ENCODE peak calls at places on chromosome 2, in four cellular contexts. One of them, this sample, is unnamed.

GRCh38 chr2:199704358-199705238 is 146.4 kb downstream of the FTCDNL1 start:
- DNase-seq in A549: peak; percentile 52
- DNase-seq in upper lobe of left lung: no peak
- DNase-seq in stomach: no peak
- DNase-seq in this sample: peak; percentile 7

GRCh38 chr2:62363166-62363565 is 142.8 kb downstream of the TMEM17 start:
- DNase-seq in stomach: no peak
- DNase-seq in upper lobe of left lung: no peak
- DNase-seq in A549: no peak
- DNase-seq in this sample: no peak

GRCh38 chr2:210663574-210663973 is 107.2 kb downstream of the CPS1 start:
- DNase-seq in stomach: no peak
- DNase-seq in upper lobe of left lung: no peak
- DNase-seq in A549: peak; percentile 6
- DNase-seq in this sample: no peak

GRCh38 chr2:26613241-26614204 is 27.6 kb downstream of the CIB4 start:
- DNase-seq in A549: no peak
- DNase-seq in stomach: no peak
- DNase-seq in upper lobe of left lung: peak; percentile 57
- DNase-seq in this sample: no peak

GRCh38 chr2:96800762-96801463 is 15.2 kb upstream of the CNNM3 start:
- DNase-seq in stomach: peak; percentile 84
- DNase-seq in A549: peak; percentile 68
- DNase-seq in upper lobe of left lung: peak; percentile 86
- DNase-seq in this sample: peak; percentile 63

GRCh38 chr2:158120664-158121063 is 19.0 kb downstream of the UPP2 start:
- DNase-seq in stomach: no peak
- DNase-seq in A549: no peak
- DNase-seq in upper lobe of left lung: no peak
- DNase-seq in this sample: no peak

GRCh38 chr2:59029058-59029457 is 787.9 kb upstream of the FANCL start:
- DNase-seq in stomach: no peak
- DNase-seq in A549: no peak
- DNase-seq in upper lobe of left lung: no peak
- DNase-seq in this sample: no peak

GRCh38 chr2:62461017-62461553 is 44.9 kb downstream of the TMEM17 start:
- DNase-seq in A549: no peak
- DNase-seq in upper lobe of left lung: no peak
- DNase-seq in stomach: no peak
- DNase-seq in this sample: no peak

GRCh38 chr2:18402-19271 is 27.7 kb downstream of the FAM110C start:
- DNase-seq in stomach: no peak
- DNase-seq in upper lobe of left lung: no peak
- DNase-seq in A549: no peak
- DNase-seq in this sample: no peak

GRCh38 chr2:199364153-199364552 is 93.6 kb downstream of the SATB2 start:
- DNase-seq in A549: no peak
- DNase-seq in stomach: no peak
- DNase-seq in upper lobe of left lung: no peak
- DNase-seq in this sample: no peak

GRCh38 chr2:12320027-12320734 is 396.6 kb upstream of the TRIB2 start:
- DNase-seq in upper lobe of left lung: no peak
- DNase-seq in stomach: no peak
- DNase-seq in A549: no peak
- DNase-seq in this sample: no peak

GRCh38 chr2:84958135-84959044 is 12.6 kb upstream of the KCMF1 start:
- DNase-seq in stomach: peak; percentile 62
- DNase-seq in A549: peak; percentile 98
- DNase-seq in upper lobe of left lung: peak; percentile 44
- DNase-seq in this sample: no peak

GRCh38 chr2:1219901-1220691 is 193.2 kb upstream of the TPO start:
- DNase-seq in upper lobe of left lung: no peak
- DNase-seq in stomach: no peak
- DNase-seq in A549: no peak
- DNase-seq in this sample: no peak

GRCh38 chr2:63926800-63927199 is 85.1 kb downstream of the UGP2 start:
- DNase-seq in upper lobe of left lung: no peak
- DNase-seq in A549: no peak
- DNase-seq in stomach: no peak
- DNase-seq in this sample: no peak

GRCh38 chr2:152648336-152648735 is 68.9 kb downstream of the PRPF40A start:
- DNase-seq in upper lobe of left lung: no peak
- DNase-seq in stomach: no peak
- DNase-seq in A549: peak; percentile 17
- DNase-seq in this sample: no peak
- TF ChIP-seq CTCF in upper lobe of left lung: no peak
- TF ChIP-seq CTCF in stomach: no peak
- TF ChIP-seq CTCF in A549: no peak
- TF ChIP-seq CTCF in this sample: peak; percentile 11

GRCh38 chr2:202314116-202314515 is 48.6 kb downstream of the NOP58 start:
- DNase-seq in A549: no peak
- DNase-seq in stomach: no peak
- DNase-seq in upper lobe of left lung: no peak
- DNase-seq in this sample: no peak

GRCh38 chr2:202311823-202312388 is 46.3 kb downstream of the NOP58 start:
- DNase-seq in upper lobe of left lung: no peak
- DNase-seq in A549: no peak
- DNase-seq in stomach: no peak
- DNase-seq in this sample: no peak

GRCh38 chr2:202322435-202322834 is 53.7 kb upstream of the BMPR2 start:
- DNase-seq in A549: no peak
- DNase-seq in stomach: no peak
- DNase-seq in upper lobe of left lung: no peak
- DNase-seq in this sample: no peak

GRCh38 chr2:202317080-202317859 is 51.7 kb downstream of the NOP58 start:
- DNase-seq in upper lobe of left lung: peak; percentile 40
- DNase-seq in A549: no peak
- DNase-seq in stomach: peak; percentile 81
- DNase-seq in this sample: peak; percentile 83
- TF ChIP-seq EP300 in upper lobe of left lung: no peak
- TF ChIP-seq EP300 in A549: no peak
- TF ChIP-seq EP300 in stomach: no peak
- TF ChIP-seq EP300 in this sample: no peak

GRCh38 chr2:19748073-19748375 is 153.8 kb downstream of the TTC32 start:
- DNase-seq in A549: no peak
- DNase-seq in stomach: no peak
- DNase-seq in upper lobe of left lung: no peak
- DNase-seq in this sample: no peak

GRCh38 chr2:19746137-19746585 is 155.6 kb downstream of the TTC32 start:
- DNase-seq in stomach: no peak
- DNase-seq in upper lobe of left lung: no peak
- DNase-seq in A549: no peak
- DNase-seq in this sample: no peak

GRCh38 chr2:19745318-19746136 is 156.3 kb downstream of the TTC32 start:
- DNase-seq in upper lobe of left lung: no peak
- DNase-seq in stomach: no peak
- DNase-seq in A549: no peak
- DNase-seq in this sample: no peak

GRCh38 chr2:19747310-19748072 is 154.3 kb downstream of the TTC32 start:
- DNase-seq in A549: no peak
- DNase-seq in stomach: no peak
- DNase-seq in upper lobe of left lung: no peak
- DNase-seq in this sample: no peak

DNA sequence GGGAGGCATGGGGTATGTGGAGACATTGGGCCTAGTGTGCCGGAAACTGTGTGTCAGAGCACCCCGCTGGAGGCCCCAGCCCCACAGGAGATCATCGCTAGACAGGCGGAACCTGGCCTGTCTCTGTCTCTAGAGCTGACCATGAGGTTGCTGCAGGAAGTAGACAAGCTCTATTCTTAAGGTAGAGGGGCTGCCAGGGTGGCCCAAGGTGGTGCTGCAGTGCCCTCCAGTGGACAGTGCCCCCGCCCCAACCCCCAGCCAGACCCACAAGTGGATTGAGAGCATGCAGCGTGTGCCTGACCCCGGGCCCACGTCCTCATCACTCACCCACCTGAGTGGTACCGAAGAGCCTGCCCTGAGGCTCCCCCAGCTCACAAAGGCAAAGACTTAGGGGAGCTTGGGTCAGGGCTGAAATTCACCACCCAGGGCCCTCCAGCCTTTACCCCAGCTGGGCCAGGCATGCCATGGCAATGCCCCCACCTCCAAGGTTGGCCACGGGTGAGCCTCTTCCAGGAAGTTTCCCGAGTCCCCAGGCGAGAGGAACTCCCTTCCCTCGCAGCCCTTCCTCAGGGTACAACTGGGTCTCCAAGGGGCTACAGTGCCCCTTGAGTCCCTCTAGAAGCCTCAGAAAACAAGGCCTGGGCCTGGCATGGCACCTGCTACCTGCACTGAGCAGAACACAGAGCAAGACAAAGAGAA is 155.0 kb downstream of the TTC32 start:
- DNase-seq in upper lobe of left lung: no peak
- DNase-seq in stomach: no peak
- DNase-seq in A549: peak; percentile 48
- DNase-seq in this sample: no peak
- TF ChIP-seq CTCF in upper lobe of left lung: no peak
- TF ChIP-seq CTCF in stomach: no peak
- TF ChIP-seq CTCF in A549: peak; percentile 49
- TF ChIP-seq CTCF in this sample: no peak

GRCh38 chr2:164871404-164871803 is 29.8 kb upstream of the COBLL1 start:
- DNase-seq in upper lobe of left lung: no peak
- DNase-seq in A549: no peak
- DNase-seq in stomach: no peak
- DNase-seq in this sample: no peak

GRCh38 chr2:164877169-164877568 is 35.5 kb upstream of the COBLL1 start:
- DNase-seq in stomach: no peak
- DNase-seq in A549: no peak
- DNase-seq in upper lobe of left lung: no peak
- DNase-seq in this sample: no peak

GRCh38 chr2:164877927-164878326 is 36.3 kb upstream of the COBLL1 start:
- DNase-seq in A549: no peak
- DNase-seq in stomach: no peak
- DNase-seq in upper lobe of left lung: no peak
- DNase-seq in this sample: no peak

GRCh38 chr2:164873096-164873670 is 31.6 kb upstream of the COBLL1 start:
- DNase-seq in A549: no peak
- DNase-seq in upper lobe of left lung: no peak
- DNase-seq in stomach: no peak
- DNase-seq in this sample: no peak

DNA sequence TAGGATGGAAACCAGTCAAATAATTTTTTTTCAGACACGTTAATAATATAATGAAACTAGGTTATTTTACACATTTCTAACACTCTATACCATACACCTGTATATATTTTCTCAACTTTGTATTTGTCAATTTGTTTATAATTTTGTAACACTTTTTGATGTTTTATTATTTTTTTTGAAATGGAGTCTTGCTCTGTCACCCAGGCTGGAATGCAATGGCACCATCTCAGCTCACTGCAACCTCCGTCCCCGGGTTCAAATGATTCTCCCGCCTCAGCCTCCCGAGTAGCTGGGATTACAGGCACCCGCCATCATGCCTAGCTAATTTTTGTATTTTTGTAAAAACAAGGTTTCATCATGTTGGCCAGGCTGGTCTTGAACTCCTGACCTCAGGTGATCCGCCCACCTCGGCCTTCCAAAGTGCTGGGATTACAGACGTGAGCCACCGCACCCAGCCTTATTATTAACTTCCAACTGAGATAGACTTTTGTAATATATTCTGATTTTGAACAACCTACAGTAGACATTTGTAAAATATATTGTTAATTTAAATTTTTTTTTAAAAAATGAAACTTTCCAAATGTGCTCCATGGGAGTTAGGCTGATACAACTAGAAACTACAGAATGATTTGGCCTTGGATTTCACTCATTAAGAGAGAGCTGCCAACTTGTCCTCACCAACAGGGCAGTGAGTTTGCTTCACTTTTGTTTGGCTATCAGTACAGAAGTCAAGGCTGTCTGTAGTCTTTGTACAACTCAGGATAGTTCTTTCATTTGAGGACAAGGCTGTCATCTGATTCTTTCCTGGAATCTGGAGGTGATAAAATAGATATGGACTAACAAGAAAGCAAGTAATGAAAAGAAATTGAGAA is 33.9 kb upstream of the COBLL1 start:
- DNase-seq in upper lobe of left lung: no peak
- DNase-seq in A549: no peak
- DNase-seq in stomach: no peak
- DNase-seq in this sample: no peak
- TF ChIP-seq EP300 in upper lobe of left lung: no peak
- TF ChIP-seq EP300 in A549: no peak
- TF ChIP-seq EP300 in stomach: no peak
- TF ChIP-seq EP300 in this sample: no peak

GRCh38 chr2:105179469-105180372 is 61.8 kb upstream of the GPR45 start:
- DNase-seq in stomach: peak; percentile 50
- DNase-seq in upper lobe of left lung: peak; percentile 59
- DNase-seq in A549: peak; percentile 86
- DNase-seq in this sample: no peak
- TF ChIP-seq CTCF in stomach: no peak
- TF ChIP-seq CTCF in upper lobe of left lung: no peak
- TF ChIP-seq CTCF in A549: peak; percentile 60
- TF ChIP-seq CTCF in this sample: no peak

DNA sequence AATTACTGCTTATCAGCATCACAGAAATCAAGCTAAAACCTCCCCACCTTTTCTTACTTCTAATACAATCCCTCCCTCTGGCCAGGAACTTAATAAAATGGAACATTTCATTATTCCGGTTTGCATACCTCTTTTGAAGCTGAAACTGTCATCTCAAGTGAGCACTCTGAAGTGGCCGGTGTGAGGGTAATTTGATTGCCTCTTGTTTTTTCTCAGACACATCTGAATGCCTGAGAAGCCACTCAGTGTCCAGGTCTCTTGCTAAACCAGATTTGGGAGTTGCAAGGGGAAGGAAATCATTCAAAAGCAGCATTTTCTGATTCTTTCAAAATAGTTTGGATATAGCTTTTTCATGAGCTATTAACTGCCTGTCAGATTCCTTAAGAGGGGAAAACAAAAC is 190.3 kb downstream of the C1D start:
- DNase-seq in upper lobe of left lung: no peak
- DNase-seq in A549: no peak
- DNase-seq in stomach: no peak
- DNase-seq in this sample: no peak
- TF ChIP-seq EP300 in upper lobe of left lung: no peak
- TF ChIP-seq EP300 in A549: no peak
- TF ChIP-seq EP300 in stomach: no peak
- TF ChIP-seq EP300 in this sample: no peak

GRCh38 chr2:220539481-220539880 is 912.1 kb downstream of the SLC4A3 start:
- DNase-seq in A549: no peak
- DNase-seq in stomach: no peak
- DNase-seq in upper lobe of left lung: no peak
- DNase-seq in this sample: no peak

GRCh38 chr2:220528180-220528579 is 900.8 kb downstream of the SLC4A3 start:
- DNase-seq in upper lobe of left lung: no peak
- DNase-seq in stomach: no peak
- DNase-seq in A549: no peak
- DNase-seq in this sample: no peak

GRCh38 chr2:220531216-220531615 is 903.8 kb downstream of the SLC4A3 start:
- DNase-seq in stomach: no peak
- DNase-seq in A549: no peak
- DNase-seq in upper lobe of left lung: no peak
- DNase-seq in this sample: no peak

GRCh38 chr2:220533485-220533884 is 906.1 kb downstream of the SLC4A3 start:
- DNase-seq in stomach: no peak
- DNase-seq in A549: peak; percentile 68
- DNase-seq in upper lobe of left lung: no peak
- DNase-seq in this sample: no peak
- TF ChIP-seq CTCF in stomach: no peak
- TF ChIP-seq CTCF in A549: no peak
- TF ChIP-seq CTCF in upper lobe of left lung: no peak
- TF ChIP-seq CTCF in this sample: no peak

This sample was measured in tibial nerve.